ENCODE peak calls at places on chromosomes 16 and 17, in six cellular contexts. X, D, U, I, C and E are unnamed samples.

GRCh38 chr17:1010586-1010985 is 13.7 kb downstream of the TIMM22 start:
- DNase-seq in X (no peak), D (no peak), U (no peak), I (no peak), C (no peak), E (no peak)

GRCh38 chr16:85437161-85438052 is 175.7 kb upstream of the GSE1 start:
- DNase-seq in X (no peak), D (no peak), U (peak; percentile 63), I (no peak), C (no peak), E (peak; percentile 76)

GRCh38 chr17:2421315-2422147 is 20.7 kb upstream of the MNT start:
- DNase-seq in X (no peak), D (no peak), U (no peak), I (no peak), C (no peak), E (no peak)

GRCh38 chr16:80804061-80804450 is 342 bp downstream of the CDYL2 start:
- DNase-seq in X (peak; percentile 69), D (no peak), U (peak; percentile 34), I (peak; percentile 35), C (no peak), E (peak; percentile 78)

GRCh38 chr17:75639327-75639726 is 6.1 kb downstream of the SMIM5 start:
- DNase-seq in X (no peak), D (no peak), U (no peak), I (no peak), C (no peak), E (peak; percentile 57)

GRCh38 chr16:29757950-29758466 is 12.2 kb upstream of the C16orf54 start:
- DNase-seq in X (no peak), D (no peak), U (peak; percentile 56), I (peak; percentile 25), C (peak; percentile 19), E (no peak)

GRCh38 chr17:50883850-50884291 is 17.7 kb upstream of the TOB1 start:
- DNase-seq in X (no peak), D (no peak), U (peak; percentile 90), I (no peak), C (peak; percentile 80), E (no peak)

GRCh38 chr17:80356231-80356856 is 58.6 kb upstream of the ENDOV start:
- DNase-seq in X (no peak), D (no peak), U (no peak), I (no peak), C (no peak), E (no peak)

GRCh38 chr16:3321802-3322201 is 16.5 kb downstream of the ZNF75A start:
- DNase-seq in X (no peak), D (no peak), U (no peak), I (no peak), C (no peak), E (no peak)

GRCh38 chr17:14843086-14843795 is 421.9 kb downstream of the PMP22 start:
- DNase-seq in X (no peak), D (no peak), U (no peak), I (peak; percentile 60), C (no peak), E (no peak)

GRCh38 chr16:65959978-65960377 is 406.5 kb upstream of the CDH5 start:
- DNase-seq in X (no peak), D (no peak), U (peak; percentile 10), I (no peak), C (no peak), E (no peak)

GRCh38 chr16:86107190-86107589 is 208.2 kb downstream of the IRF8 start:
- DNase-seq in X (no peak), D (no peak), U (no peak), I (no peak), C (no peak), E (no peak)

GRCh38 chr17:27581016-27581415 is 50.0 kb upstream of the LGALS9 start:
- DNase-seq in X (no peak), D (no peak), U (no peak), I (no peak), C (no peak), E (no peak)

GRCh38 chr17:32445976-32446375 is 1.7 kb downstream of the PSMD11 start:
- DNase-seq in X (no peak), D (no peak), U (peak; percentile 51), I (no peak), C (no peak), E (no peak)

GRCh38 chr17:39114744-39115534 is 36.5 kb downstream of the PLXDC1 start:
- DNase-seq in X (no peak), D (no peak), U (no peak), I (peak; percentile 65), C (no peak), E (no peak)

GRCh38 chr16:66295761-66296546 is 70.5 kb upstream of the CDH5 start:
- DNase-seq in X (no peak), D (no peak), U (no peak), I (no peak), C (no peak), E (no peak)